ENCODE peak calls at places on chromosomes 2 and 18, in four cellular contexts. U is H1, J is IMR-90, X is H9. F is an unnamed sample.

GRCh38 chr18:60445341-60445740 is 72.8 kb upstream of the MC4R start:
- DNase-seq in U (no peak), J (peak; percentile 2), X (no peak), F (no peak)

GRCh38 chr2:35931115-35931514 is 424.5 kb upstream of the CRIM1 start:
- DNase-seq in U (no peak), J (no peak), X (no peak), F (no peak)

GRCh38 chr2:227320305-227321094 is 4.6 kb upstream of the MFF start:
- DNase-seq in U (no peak), J (no peak), X (no peak), F (no peak)

GRCh38 chr2:126671488-126671887 is 15.5 kb downstream of the GYPC start:
- DNase-seq in U (no peak), J (no peak), X (no peak), F (no peak)

GRCh38 chr2:42895796-42896145 is 103.4 kb upstream of the HAAO start:
- DNase-seq in U (no peak), J (no peak), X (no peak), F (peak; percentile 46)

GRCh38 chr2:84495539-84496146 is 20.7 kb upstream of the DNAH6 start:
- DNase-seq in U (no peak), J (peak; percentile 78), X (no peak), F (peak; percentile 69)

GRCh38 chr2:201647431-201647830 is 4.1 kb upstream of the TMEM237 start:
- DNase-seq in U (no peak), J (no peak), X (no peak), F (no peak)

GRCh38 chr2:12010779-12011178 is 264.3 kb downstream of the LPIN1 start:
- DNase-seq in U (no peak), J (no peak), X (no peak), F (no peak)

GRCh38 chr18:57813245-57813644 is 10.1 kb upstream of the ATP8B1 start:
- DNase-seq in U (no peak), J (peak; percentile 99), X (no peak), F (peak; percentile 84)

GRCh38 chr2:75076088-75076487 is 117.6 kb downstream of the POLE4 start:
- DNase-seq in U (no peak), J (no peak), X (no peak), F (no peak)

GRCh38 chr18:52326001-52326400 is 14.0 kb upstream of the DCC start:
- DNase-seq in U (no peak), J (peak; percentile 56), X (no peak), F (no peak)

GRCh38 chr2:160406591-160407392 is 86.8 kb downstream of the RBMS1 start:
- DNase-seq in U (peak; percentile 72), J (peak; percentile 80), X (no peak), F (no peak)

GRCh38 chr18:24930974-24931373 is 421.0 kb downstream of the ZNF521 start:
- DNase-seq in U (no peak), J (no peak), X (no peak), F (peak; percentile 85)

GRCh38 chr2:105410554-105410953 is 11.7 kb upstream of the FHL2 start:
- DNase-seq in U (no peak), J (peak; percentile 62), X (no peak), F (no peak)

GRCh38 chr2:208304157-208304556 is 38.1 kb downstream of the PIKFYVE start:
- DNase-seq in U (no peak), J (no peak), X (no peak), F (no peak)

GRCh38 chr2:241895732-241896641 is 26.5 kb downstream of the RTP5 start:
- DNase-seq in U (peak; percentile 50), J (peak; percentile 30), X (peak; percentile 47), F (peak; percentile 53)

GRCh38 chr2:65491381-65491903 is 59.0 kb upstream of the SPRED2 start:
- DNase-seq in U (no peak), J (no peak), X (no peak), F (no peak)

GRCh38 chr18:13067124-13067523 is 76.0 kb downstream of the CEP192 start:
- DNase-seq in U (no peak), J (no peak), X (no peak), F (no peak)

GRCh38 chr2:216985658-216986141 is 125.8 kb upstream of the TNP1 start:
- DNase-seq in U (peak; percentile 59), J (no peak), X (peak; percentile 47), F (peak; percentile 38)

GRCh38 chr18:48942554-48943261 is 8.1 kb downstream of the SMAD7 start:
- DNase-seq in U (no peak), J (peak; percentile 92), X (no peak), F (peak; percentile 81)

GRCh38 chr2:216370961-216371633 is 1.2 kb downstream of the MARCHF4 start:
- DNase-seq in U (peak; percentile 76), J (no peak), X (peak; percentile 42), F (peak; percentile 43)

GRCh38 chr18:54358495-54358793 is 738 bp downstream of the C18orf54 start:
- DNase-seq in U (no peak), J (peak; percentile 10), X (no peak), F (no peak)

GRCh38 chr2:133158024-133158423 is 410.2 kb downstream of the NCKAP5 start:
- DNase-seq in U (no peak), J (no peak), X (no peak), F (no peak)

GRCh38 chr2:160408575-160409291 is 84.9 kb downstream of the RBMS1 start:
- DNase-seq in U (no peak), J (no peak), X (peak; percentile 44), F (peak; percentile 73)

GRCh38 chr2:241272722-241273551 is 42.5 kb downstream of the HDLBP start:
- DNase-seq in U (peak; percentile 75), J (peak; percentile 59), X (peak; percentile 45), F (peak; percentile 45)

GRCh38 chr18:25446972-25447371 is 95.0 kb upstream of the ZNF521 start:
- DNase-seq in U (no peak), J (no peak), X (no peak), F (peak; percentile 25)

GRCh38 chr2:30236591-30237245 is 5.4 kb downstream of the LBH start:
- DNase-seq in U (no peak), J (no peak), X (peak; percentile 20), F (no peak)

GRCh38 chr2:200199576-200200263 is 106.8 kb upstream of the SPATS2L start:
- DNase-seq in U (peak; percentile 68), J (no peak), X (peak; percentile 50), F (peak; percentile 78)

GRCh38 chr2:186927185-186927866 is 78.4 kb upstream of the ZSWIM2 start:
- DNase-seq in U (no peak), J (no peak), X (no peak), F (no peak)

GRCh38 chr2:239550336-239550735 is 149.5 kb upstream of the HDAC4 start:
- DNase-seq in U (no peak), J (no peak), X (no peak), F (peak; percentile 11)

DNA sequence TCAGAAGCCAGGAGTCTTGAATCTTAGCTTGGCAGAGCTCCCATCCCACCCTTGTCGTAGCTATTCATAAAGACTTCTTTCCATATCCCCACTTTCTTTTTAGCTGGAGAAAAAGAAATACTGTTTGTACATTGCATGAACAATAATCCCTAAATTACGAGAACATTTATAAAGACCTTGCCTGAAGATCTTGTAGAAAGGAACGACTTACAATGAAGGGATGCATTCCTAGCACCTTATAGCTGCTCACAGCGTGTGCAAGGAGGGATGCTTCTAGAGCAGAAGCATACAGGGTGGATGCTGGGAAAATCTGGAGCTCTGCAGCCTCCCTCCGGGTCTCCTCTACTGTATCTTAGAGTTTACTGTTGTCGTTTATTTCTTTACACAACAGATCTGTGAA is 13.6 kb downstream of the EFR3B start:
- DNase-seq in U (no peak), J (no peak), X (no peak), F (no peak)
- H4K5ac ChIP-seq in U (no peak overlapping the region), J (no peak overlapping the region), X (no peak overlapping the region), F (no peak overlapping the region)

DNA sequence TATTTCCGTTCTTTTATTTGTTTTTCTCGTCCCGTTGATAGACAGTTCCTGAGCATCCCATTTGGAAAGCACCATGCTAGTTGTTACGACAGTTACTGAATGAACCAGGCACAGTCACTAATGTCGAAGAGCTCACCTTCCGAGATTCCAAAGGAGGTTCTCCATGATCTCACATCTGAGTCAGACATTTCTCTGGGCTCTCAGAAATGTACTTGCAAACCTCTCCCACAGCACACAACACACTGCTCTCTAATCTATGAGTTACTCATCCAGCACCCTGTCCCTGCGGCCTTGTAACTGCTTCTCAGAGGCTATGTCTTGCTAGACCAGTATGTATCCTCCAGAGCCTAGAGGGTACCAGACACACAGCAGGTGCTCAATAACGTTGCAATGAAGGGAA is 174.7 kb downstream of the DNER start:
- DNase-seq in U (no peak), J (peak; percentile 5), X (no peak), F (no peak)
- H4K5ac ChIP-seq in U (no peak overlapping the region), J (no peak overlapping the region), X (no peak overlapping the region), F (no peak overlapping the region)

GRCh38 chr2:228878138-228878537 is 392.9 kb downstream of the PID1 start:
- DNase-seq in U (no peak), J (no peak), X (no peak), F (no peak)
- H4K5ac ChIP-seq in U (no peak overlapping the region), J (no peak overlapping the region), X (no peak overlapping the region), F (no peak overlapping the region)

DNA sequence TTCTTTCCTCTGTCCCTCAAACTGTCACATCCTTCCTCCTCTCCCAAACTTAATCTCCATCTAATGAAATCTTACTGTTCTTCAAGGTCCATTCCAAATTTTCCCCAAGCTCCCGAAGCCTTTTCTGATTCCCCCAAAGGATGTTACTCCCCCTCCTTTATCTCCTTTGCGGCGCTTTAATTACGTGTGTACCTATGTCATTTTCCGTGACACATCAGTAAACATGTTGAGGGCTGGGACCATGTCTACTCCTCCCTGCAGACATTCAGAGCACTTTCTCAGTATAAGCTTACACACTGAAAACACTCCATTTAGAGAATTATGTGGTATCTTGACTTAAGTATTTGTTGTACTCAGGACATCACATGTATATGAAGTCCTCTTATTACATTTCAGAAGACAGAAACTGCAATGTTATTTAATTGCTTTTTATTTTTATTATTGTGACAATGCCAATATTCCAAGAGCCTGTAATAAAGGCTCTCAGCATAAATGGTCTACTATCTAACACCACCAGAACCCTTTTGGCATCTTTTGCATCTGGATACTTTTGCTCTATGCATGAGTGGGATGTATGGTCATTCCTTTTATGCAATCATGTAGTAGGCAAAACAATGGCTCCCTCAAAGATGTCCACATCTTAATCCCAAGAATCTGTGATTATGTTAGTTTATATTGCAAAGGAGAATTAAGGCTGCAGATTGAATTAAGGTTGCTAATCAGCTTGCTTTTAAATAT is 1.8 kb downstream of the NMI start:
- DNase-seq in U (no peak), J (no peak), X (no peak), F (no peak)
- H4K5ac ChIP-seq in U (no peak overlapping the region), J (no peak overlapping the region), X (no peak overlapping the region), F (no peak overlapping the region)

DNA sequence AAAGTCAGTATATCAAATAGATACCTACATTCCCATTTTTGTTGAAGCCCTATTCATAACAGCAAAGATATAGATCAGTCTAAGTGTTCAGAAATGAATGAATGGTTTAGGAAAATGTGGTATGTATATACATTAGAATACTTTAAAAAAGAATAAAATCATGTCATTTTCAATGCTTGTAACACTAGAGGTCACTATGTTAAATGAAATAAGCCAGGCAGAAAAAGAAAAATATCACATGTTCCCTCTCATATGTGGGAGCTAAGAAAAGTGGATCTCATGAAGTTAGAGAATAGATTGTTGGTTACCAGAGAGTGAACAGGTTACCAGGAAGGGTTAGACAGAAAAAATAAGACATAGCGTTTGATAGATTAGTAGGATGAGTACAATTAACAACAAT is 1111.0 kb upstream of the SLC39A10 start:
- DNase-seq in U (no peak), J (no peak), X (no peak), F (peak; percentile 8)
- H4K5ac ChIP-seq in U (no peak overlapping the region), J (no peak overlapping the region), X (no peak overlapping the region), F (no peak overlapping the region)

DNA sequence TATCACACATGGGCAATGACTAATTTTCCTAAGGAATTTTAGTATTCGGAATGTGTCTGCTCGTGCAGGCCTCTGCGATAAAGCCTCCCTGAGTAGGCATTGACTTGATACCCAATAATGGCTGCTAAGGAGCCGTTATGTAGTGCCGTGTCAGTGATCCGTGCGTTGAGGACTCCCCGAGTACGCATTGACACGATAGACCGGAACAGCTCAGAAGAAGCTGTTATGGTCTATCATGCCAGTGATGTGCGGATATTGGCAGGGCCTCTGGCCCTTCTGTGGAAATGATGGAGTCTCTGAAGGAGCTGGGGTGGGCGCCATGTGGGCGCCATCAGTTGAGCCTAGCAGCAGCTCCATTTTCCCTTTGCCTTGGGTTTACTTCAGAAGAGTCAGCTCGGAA is 29.1 kb downstream of the ZEB2 start:
- DNase-seq in U (no peak), J (no peak), X (no peak), F (no peak)
- H4K5ac ChIP-seq in U (no peak overlapping the region), J (no peak overlapping the region), X (no peak overlapping the region), F (no peak overlapping the region)